ENCODE peak calls at places on chromosomes 16 and 17, in ten cellular contexts. R is NCI-H2029; X is neural crest cell; V is aorta; W is T-helper 2 cell; K is activated CD8-positive, alpha-beta memory T cell treated with anti-CD3 and anti-CD28 coated beads for 24 hours; Z is amygdala; M is progenitor cell of endocrine pancreas; C is AG08396; Q is NCI-H1048. B is an unnamed sample.

GRCh38 chr17:1493291-1493980 is 950 bp upstream of the MYO1C start:
- DNase-seq in Z (no peak), X (no peak), V (no peak), M (no peak), Q (no peak), W (no peak), K (no peak), R (no peak), C (no peak), B (no peak)

GRCh38 chr17:49987290-49987585 is 7.8 kb downstream of the DLX3 start:
- DNase-seq in C (no peak), W (no peak), R (no peak), V (peak; percentile 28), Q (no peak), Z (no peak), M (no peak), X (no peak), K (no peak), B (no peak)

GRCh38 chr17:4220655-4221054 is 43.1 kb downstream of the ANKFY1 start:
- DNase-seq in M (no peak), X (no peak), K (no peak), V (no peak), W (no peak), C (peak; percentile 53), Q (no peak), R (no peak), Z (no peak), B (no peak)

GRCh38 chr17:16371742-16372141 is 9.1 kb upstream of the UBB start:
- DNase-seq in C (peak; percentile 29), M (no peak), Z (no peak), R (peak; percentile 74), V (no peak), Q (no peak), W (no peak), K (no peak), X (no peak), B (no peak)

GRCh38 chr16:10312784-10313724 is 72.8 kb upstream of the ATF7IP2 start:
- DNase-seq in V (no peak), C (no peak), M (no peak), Z (no peak), Q (no peak), W (no peak), X (no peak), R (no peak), K (no peak), B (no peak)

GRCh38 chr17:49513616-49514373 is 18.7 kb downstream of the NGFR start:
- DNase-seq in M (no peak), C (no peak), V (peak; percentile 80), K (no peak), Q (no peak), R (no peak), Z (no peak), X (no peak), W (no peak), B (no peak)

GRCh38 chr17:13311301-13311700 is 290.4 kb downstream of the HS3ST3A1 start:
- DNase-seq in M (no peak), X (no peak), Z (no peak), K (no peak), V (no peak), Q (no peak), R (peak; percentile 5), C (peak; percentile 30), W (no peak), B (no peak)

GRCh38 chr17:40038882-40039513 is 15.2 kb downstream of the MED24 start:
- DNase-seq in W (no peak), M (no peak), Z (no peak), V (peak; percentile 85), Q (no peak), C (peak; percentile 91), R (no peak), X (peak; percentile 29), K (no peak), B (no peak)

GRCh38 chr16:12257926-12258561 is 281.5 kb downstream of the SNX29 start:
- DNase-seq in V (no peak), Z (no peak), W (no peak), C (no peak), Q (no peak), X (no peak), K (no peak), R (peak; percentile 70), M (no peak), B (no peak)

GRCh38 chr16:67281536-67282446 is 2.5 kb downstream of the PLEKHG4 start:
- DNase-seq in Z (no peak), R (no peak), K (no peak), Q (no peak), V (peak; percentile 63), X (no peak), W (no peak), M (no peak), C (no peak), B (no peak)

GRCh38 chr16:62870554-62870953 is 834.3 kb upstream of the CDH8 start:
- DNase-seq in M (no peak), W (no peak), K (no peak), Z (no peak), V (no peak), C (no peak), R (no peak), X (no peak), Q (no peak), B (no peak)

GRCh38 chr16:84897911-84898377 is 78.2 kb downstream of the CRISPLD2 start:
- DNase-seq in K (no peak), M (no peak), X (no peak), Z (no peak), Q (no peak), V (no peak), R (no peak), W (no peak), C (no peak), B (no peak)

GRCh38 chr17:82815790-82816305 is 24.0 kb downstream of the ZNF750 start:
- DNase-seq in R (no peak), W (no peak), M (no peak), V (no peak), Q (no peak), X (no peak), Z (no peak), C (no peak), K (no peak), B (no peak)

GRCh38 chr16:47196457-47196856 is 52.7 kb upstream of the NETO2 start:
- DNase-seq in Q (no peak), V (no peak), K (no peak), X (no peak), R (no peak), M (no peak), C (no peak), W (no peak), Z (no peak), B (no peak)

GRCh38 chr17:42632949-42633444 is 23.5 kb downstream of the TUBG1 start:
- DNase-seq in K (no peak), M (no peak), W (no peak), Z (no peak), X (no peak), V (no peak), R (no peak), Q (no peak), C (no peak), B (no peak)

GRCh38 chr17:50184057-50184456 is 17.4 kb downstream of the COL1A1 start:
- DNase-seq in K (no peak), C (no peak), X (no peak), R (no peak), Z (no peak), M (no peak), Q (no peak), V (no peak), W (no peak), B (no peak)

GRCh38 chr17:3828151-3828851 is 17.7 kb downstream of the NCBP3 start:
- DNase-seq in X (no peak), K (no peak), W (no peak), V (no peak), Q (no peak), R (no peak), M (no peak), C (peak; percentile 41), Z (no peak), B (no peak)

GRCh38 chr17:42953669-42954068 is 10.6 kb downstream of the AARSD1 start:
- DNase-seq in Z (no peak), M (no peak), X (no peak), W (no peak), C (no peak), V (no peak), R (peak; percentile 63), Q (no peak), K (no peak), B (no peak)

GRCh38 chr16:84751947-84752346 is 52.1 kb downstream of the USP10 start:
- DNase-seq in K (no peak), M (no peak), V (no peak), Q (no peak), X (no peak), W (peak; percentile 77), Z (no peak), R (no peak), C (no peak), B (peak; percentile 39)

GRCh38 chr16:30740364-30741251 is 7.6 kb upstream of the PHKG2 start:
- DNase-seq in Z (no peak), X (no peak), M (no peak), Q (peak; percentile 39), K (no peak), V (peak; percentile 91), W (no peak), R (peak; percentile 85), C (peak; percentile 93), B (no peak)

GRCh38 chr17:57994436-57994835 is 6.4 kb upstream of the VEZF1 start:
- DNase-seq in C (no peak), K (no peak), M (no peak), W (no peak), Z (no peak), V (no peak), R (no peak), Q (no peak), X (no peak), B (no peak)

GRCh38 chr17:34644941-34645550 is 65.7 kb downstream of the TMEM132E start:
- DNase-seq in W (no peak), X (no peak), M (no peak), Q (no peak), C (no peak), Z (no peak), R (no peak), V (no peak), K (no peak), B (no peak)

GRCh38 chr16:2912330-2913199 is 834 bp downstream of the FLYWCH1 start:
- DNase-seq in Q (no peak), V (no peak), K (peak; percentile 77), C (peak; percentile 41), X (no peak), Z (no peak), W (peak; percentile 38), M (no peak), R (no peak), B (peak; percentile 43)

GRCh38 chr16:75108792-75109731 is 7.5 kb downstream of the LDHD start:
- DNase-seq in Z (peak; percentile 79), M (no peak), R (peak; percentile 63), W (peak; percentile 84), V (peak; percentile 96), X (no peak), K (peak; percentile 86), Q (no peak), C (peak; percentile 81), B (peak; percentile 86)

GRCh38 chr16:83515395-83515794 is 292.4 kb upstream of the HSBP1 start:
- DNase-seq in W (no peak), C (no peak), X (no peak), R (no peak), Z (no peak), M (no peak), V (no peak), Q (no peak), K (no peak), B (no peak)

GRCh38 chr16:9003763-9004162 is 40.1 kb upstream of the USP7 start:
- DNase-seq in Z (no peak), Q (no peak), R (no peak), V (no peak), K (no peak), C (no peak), W (no peak), M (no peak), X (no peak), B (no peak)

GRCh38 chr16:2795714-2796143 is 2.5 kb upstream of the PRSS41 start:
- DNase-seq in Z (no peak), K (no peak), W (no peak), M (no peak), C (no peak), Q (no peak), R (no peak), V (peak; percentile 46), X (no peak), B (no peak)

GRCh38 chr16:64627781-64628180 is 494.1 kb downstream of the CDH11 start:
- DNase-seq in W (no peak), C (no peak), V (peak; percentile 83), M (no peak), Q (no peak), Z (no peak), R (no peak), X (no peak), K (no peak), B (no peak)